ENCODE peak calls at places on chromosomes 4 and X, in four cellular contexts. H, Q, F and V are unnamed samples.

GRCh38 chr4:77819836-77820679 is 890 bp upstream of the CNOT6L start:
- DNase-seq in H (peak), Q (peak), F (peak), V (peak)

GRCh38 chrX:40266490-40267333 is 169.0 kb upstream of the BCOR start:
- DNase-seq in H (peak), Q (peak), F (peak), V (peak)

GRCh38 chrX:118536687-118537461 is 41.3 kb downstream of the DOCK11 start:
- DNase-seq in H (peak), Q (peak), F (no peak), V (peak)

GRCh38 chr4:147078362-147078761 is 132.7 kb upstream of the TTC29 start:
- DNase-seq in H (no peak), Q (no peak), F (no peak), V (no peak)

GRCh38 chr4:147327322-147327721 is 153.6 kb upstream of the EDNRA start:
- DNase-seq in H (no peak), Q (no peak), F (no peak), V (no peak)

GRCh38 chr4:15695240-15695699 is 7.6 kb upstream of the BST1 start:
- DNase-seq in H (no peak), Q (no peak), F (no peak), V (peak)

GRCh38 chr4:8643986-8644385 is 51.4 kb downstream of the CPZ start:
- DNase-seq in H (no peak), Q (no peak), F (no peak), V (no peak)

GRCh38 chrX:136423724-136424123 is 64.0 kb upstream of the BRS3 start:
- DNase-seq in H (no peak), Q (no peak), F (no peak), V (no peak)

GRCh38 chrX:2484721-2485459 is 15.9 kb downstream of the DHRSX start:
- DNase-seq in H (no peak), Q (no peak), F (no peak), V (no peak)

GRCh38 chr4:107854326-107855030 is 29.7 kb downstream of the SGMS2 start:
- DNase-seq in H (no peak), Q (no peak), F (no peak), V (no peak)

GRCh38 chrX:850471-850916 is 219.9 kb downstream of the SHOX start:
- DNase-seq in H (no peak), Q (no peak), F (peak), V (no peak)

GRCh38 chr4:25795566-25796454 is 67.0 kb downstream of the SEL1L3 start:
- DNase-seq in H (no peak), Q (no peak), F (peak), V (no peak)

GRCh38 chr4:43690121-43690520 is 758.5 kb downstream of the KCTD8 start:
- DNase-seq in H (no peak), Q (no peak), F (no peak), V (peak)

GRCh38 chrX:55135171-55135570 is 46.4 kb downstream of the PAGE2 start:
- DNase-seq in H (peak), Q (peak), F (peak), V (peak)

GRCh38 chr4:40719008-40719623 is 30.6 kb upstream of the NSUN7 start:
- DNase-seq in H (peak), Q (no peak), F (peak), V (peak)

GRCh38 chr4:80471701-80472100 is 136.2 kb downstream of the CFAP299 start:
- DNase-seq in H (no peak), Q (no peak), F (no peak), V (no peak)

GRCh38 chrX:139187738-139188137 is 342.8 kb upstream of the F9 start:
- DNase-seq in H (no peak), Q (no peak), F (no peak), V (no peak)

GRCh38 chrX:108018659-108019381 is 26.0 kb upstream of the VSIG1 start:
- DNase-seq in H (no peak), Q (no peak), F (no peak), V (no peak)

GRCh38 chrX:54042609-54043010 is 1.7 kb downstream of the PHF8 start:
- DNase-seq in H (peak), Q (peak), F (peak), V (peak)

GRCh38 chr4:88341227-88342192 is 37.1 kb upstream of the HERC6 start:
- DNase-seq in H (no peak), Q (no peak), F (peak), V (no peak)

GRCh38 chr4:6154875-6155274 is 45.5 kb downstream of the JAKMIP1 start:
- DNase-seq in H (no peak), Q (no peak), F (no peak), V (no peak)
- TF ChIP-seq MAX in H (no peak), Q (no peak), F (no peak), V (no peak)

DNA sequence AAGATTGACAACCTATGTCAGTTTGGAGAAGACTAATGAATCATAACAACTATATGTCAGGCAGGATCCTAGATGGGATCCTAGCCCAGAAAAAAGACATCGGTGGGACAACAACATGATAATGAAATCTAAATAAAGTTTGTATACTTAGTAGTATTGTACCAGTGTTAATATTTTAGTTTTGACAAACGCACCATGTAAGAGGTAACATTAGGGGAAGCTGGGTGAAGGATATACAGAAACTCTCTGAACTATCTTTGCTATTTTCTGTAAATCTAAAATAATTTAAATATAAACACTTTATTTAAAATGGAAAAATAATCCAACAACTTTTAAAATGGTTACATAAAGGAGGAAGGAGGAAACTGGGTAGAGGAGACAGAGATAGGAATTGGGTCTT is 105.6 kb upstream of the AP1S2 start:
- DNase-seq in H (no peak), Q (no peak), F (no peak), V (no peak)
- H3K4me3 ChIP-seq in H (no peak), Q (no peak), F (no peak), V (no peak)

DNA sequence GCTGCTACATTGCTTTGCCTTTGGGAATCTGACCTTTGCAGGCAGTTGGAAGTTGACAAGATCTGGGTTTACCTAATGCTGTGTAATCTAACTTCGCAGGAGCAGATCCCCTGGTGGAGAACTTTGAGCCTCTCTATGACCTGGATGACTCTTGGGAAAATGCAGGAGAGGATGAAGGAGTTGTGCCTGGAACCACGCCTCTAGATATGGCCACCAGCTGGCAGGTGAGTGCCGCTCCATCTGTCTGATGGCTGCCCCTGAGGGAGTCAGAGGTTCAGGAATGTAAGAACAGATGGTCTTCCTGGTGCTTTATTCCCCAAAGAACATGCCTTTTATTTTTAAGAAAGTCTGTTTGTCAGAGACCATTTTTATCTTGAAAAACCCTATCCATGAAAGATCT is 109.3 kb downstream of the NFKB1 start:
- DNase-seq in H (no peak), Q (no peak), F (no peak), V (no peak)
- TF ChIP-seq CTCF in H (no peak), Q (no peak), F (no peak), V (no peak)

DNA sequence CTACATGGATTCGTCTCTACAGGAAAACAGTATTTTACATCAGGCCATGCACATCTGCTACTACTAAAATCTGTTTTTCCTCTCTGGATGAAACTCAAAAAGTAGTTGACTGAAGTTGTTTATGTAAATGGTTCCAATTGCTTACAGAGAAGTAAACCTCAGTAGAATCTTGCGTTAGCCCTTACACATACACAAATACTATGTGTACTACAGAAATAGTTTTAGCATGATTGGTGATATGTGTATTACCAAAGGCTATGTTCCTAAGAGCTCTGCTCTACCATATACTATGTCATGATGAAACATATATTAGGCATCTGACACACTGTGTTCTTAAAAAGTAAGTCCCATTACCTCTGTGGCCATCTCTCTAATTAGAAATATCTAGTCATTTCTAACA is 64.7 kb downstream of the PRSS12 start:
- DNase-seq in H (no peak), Q (no peak), F (no peak), V (no peak)
- TF ChIP-seq MAX in H (no peak), Q (no peak), F (no peak), V (no peak)